ENCODE peak calls at places on chromosomes 2 and 18, in six cellular contexts. G is HepG2, N is GM12878, D is K562, C is GM12892, I is H1. V is an unnamed sample.
A peak's percentile ranks its signal among the peaks of the same experiment; 100 is the strongest.

GRCh38 chr2:179049546-179050311 is at the start of gene CCDC141:
- DNase-seq in G (peak; percentile 32), N (peak; percentile 37), D (no peak), C (no peak), I (no peak), V (no peak)

GRCh38 chr2:25521665-25522387 is 151.6 kb downstream of the DTNB start:
- DNase-seq in G (peak; percentile 72), N (peak; percentile 90), D (peak; percentile 42), C (no peak), I (no peak), V (no peak)

GRCh38 chr2:182717451-182718215 is 1.6 kb downstream of the DNAJC10 start:
- DNase-seq in G (no peak), N (no peak), D (no peak), C (peak; percentile 9), I (no peak), V (no peak)

GRCh38 chr2:17035010-17035409 is 369.4 kb upstream of the CYRIA start:
- DNase-seq in G (no peak), N (no peak), D (no peak), C (no peak), I (no peak), V (no peak)

GRCh38 chr18:48846423-48846932 is 104.3 kb downstream of the SMAD7 start:
- DNase-seq in G (no peak), N (no peak), D (no peak), C (no peak), I (no peak), V (no peak)

GRCh38 chr2:65431417-65432226 is 777 bp downstream of the SPRED2 start:
- DNase-seq in G (peak; percentile 37), N (no peak), D (peak; percentile 41), C (no peak), I (peak; percentile 65), V (no peak)

GRCh38 chr2:20595439-20596192 is 55.3 kb downstream of the HS1BP3 start:
- DNase-seq in G (peak; percentile 66), N (peak; percentile 85), D (no peak), C (peak; percentile 68), I (no peak), V (no peak)

GRCh38 chr2:30769891-30770462 is 37.3 kb downstream of the CAPN13 start:
- DNase-seq in G (no peak), N (no peak), D (no peak), C (no peak), I (peak; percentile 14), V (no peak)

GRCh38 chr18:183769-184168 is 25.4 kb downstream of the USP14 start:
- DNase-seq in G (no peak), N (no peak), D (peak; percentile 42), C (no peak), I (no peak), V (no peak)

GRCh38 chr2:201880620-201881381 is 74.5 kb downstream of the CDK15 start:
- DNase-seq in G (no peak), N (no peak), D (peak; percentile 18), C (no peak), I (no peak), V (no peak)

GRCh38 chr18:75477913-75478312 is 50.4 kb upstream of the SMIM21 start:
- DNase-seq in G (no peak), N (no peak), D (no peak), C (no peak), I (no peak), V (no peak)

GRCh38 chr2:38492042-38492615 is 110.6 kb downstream of the HNRNPLL start:
- DNase-seq in G (no peak), N (no peak), D (no peak), C (no peak), I (no peak), V (no peak)

GRCh38 chr18:28174181-28174906 is 2.6 kb downstream of the CDH2 start:
- DNase-seq in G (peak; percentile 40), N (no peak), D (no peak), C (no peak), I (no peak), V (no peak)

GRCh38 chr18:44602845-44603244 is 77.8 kb upstream of the SETBP1 start:
- DNase-seq in G (no peak), N (no peak), D (no peak), C (no peak), I (no peak), V (no peak)

GRCh38 chr18:58527116-58528010 is 101.5 kb downstream of the ALPK2 start:
- DNase-seq in G (peak; percentile 55), N (no peak), D (no peak), C (no peak), I (no peak), V (no peak)

GRCh38 chr18:76410033-76410432 is 85.0 kb downstream of the ZNF516 start:
- DNase-seq in G (no peak), N (no peak), D (no peak), C (no peak), I (no peak), V (no peak)

GRCh38 chr2:127128508-127128907 is 21.6 kb upstream of the BIN1 start:
- DNase-seq in G (no peak), N (peak; percentile 71), D (no peak), C (no peak), I (peak; percentile 61), V (peak; percentile 60)

GRCh38 chr2:204108301-204108700 is 171.7 kb downstream of the ICOS start:
- DNase-seq in G (peak; percentile 11), N (no peak), D (peak; percentile 69), C (no peak), I (no peak), V (peak; percentile 6)

GRCh38 chr2:144430722-144431163 is 89.2 kb downstream of the ZEB2 start:
- DNase-seq in G (no peak), N (peak; percentile 38), D (no peak), C (no peak), I (no peak), V (no peak)

GRCh38 chr18:10332452-10332851 is 122.0 kb upstream of the APCDD1 start:
- DNase-seq in G (no peak), N (no peak), D (no peak), C (no peak), I (no peak), V (no peak)

GRCh38 chr2:27707462-27708256 is 44.0 kb downstream of the SLC4A1AP start:
- DNase-seq in G (no peak), N (no peak), D (no peak), C (no peak), I (peak; percentile 3), V (no peak)

GRCh38 chr2:222281495-222281894 is 17.3 kb downstream of the PAX3 start:
- DNase-seq in G (no peak), N (no peak), D (no peak), C (no peak), I (no peak), V (no peak)

GRCh38 chr2:105858868-105859693 is 114.4 kb downstream of the NCK2 start:
- DNase-seq in G (no peak), N (no peak), D (no peak), C (no peak), I (peak; percentile 31), V (no peak)

GRCh38 chr18:62118324-62118723 is 68.5 kb downstream of the PIGN start:
- DNase-seq in G (no peak), N (no peak), D (no peak), C (no peak), I (no peak), V (no peak)

GRCh38 chr2:211836409-211836808 is 702.2 kb downstream of the ERBB4 start:
- DNase-seq in G (no peak), N (no peak), D (no peak), C (no peak), I (no peak), V (no peak)

GRCh38 chr18:78006805-78007204 is 757.2 kb downstream of the GALR1 start:
- DNase-seq in G (no peak), N (no peak), D (no peak), C (no peak), I (no peak), V (no peak)

GRCh38 chr2:190343170-190343499 is 254 bp upstream of the INPP1 start:
- DNase-seq in G (no peak), N (no peak), D (no peak), C (no peak), I (no peak), V (no peak)

GRCh38 chr2:20516646-20517341 is 69.9 kb downstream of the RHOB start:
- DNase-seq in G (peak; percentile 58), N (peak; percentile 70), D (no peak), C (no peak), I (no peak), V (peak; percentile 52)

GRCh38 chr18:26646897-26647296 is 98.5 kb upstream of the KCTD1 start:
- DNase-seq in G (no peak), N (no peak), D (no peak), C (no peak), I (no peak), V (no peak)

GRCh38 chr2:100845141-100845991 is 25.4 kb downstream of the NPAS2 start:
- DNase-seq in G (no peak), N (no peak), D (no peak), C (no peak), I (no peak), V (no peak)

GRCh38 chr2:100846716-100847115 is 26.8 kb downstream of the NPAS2 start:
- DNase-seq in G (no peak), N (no peak), D (no peak), C (no peak), I (no peak), V (no peak)

GRCh38 chr2:100840519-100840918 is 20.6 kb downstream of the NPAS2 start:
- DNase-seq in G (no peak), N (no peak), D (no peak), C (no peak), I (no peak), V (no peak)

GRCh38 chr2:100842241-100842922 is 22.4 kb downstream of the NPAS2 start:
- DNase-seq in G (no peak), N (no peak), D (no peak), C (no peak), I (no peak), V (no peak)

GRCh38 chr2:100844514-100844913 is 24.6 kb downstream of the NPAS2 start:
- DNase-seq in G (no peak), N (no peak), D (no peak), C (no peak), I (no peak), V (no peak)
- TF ChIP-seq POLR2A in G (no peak), N (no peak), D (no peak), C (no peak), I (no peak), V (no peak)

DNA sequence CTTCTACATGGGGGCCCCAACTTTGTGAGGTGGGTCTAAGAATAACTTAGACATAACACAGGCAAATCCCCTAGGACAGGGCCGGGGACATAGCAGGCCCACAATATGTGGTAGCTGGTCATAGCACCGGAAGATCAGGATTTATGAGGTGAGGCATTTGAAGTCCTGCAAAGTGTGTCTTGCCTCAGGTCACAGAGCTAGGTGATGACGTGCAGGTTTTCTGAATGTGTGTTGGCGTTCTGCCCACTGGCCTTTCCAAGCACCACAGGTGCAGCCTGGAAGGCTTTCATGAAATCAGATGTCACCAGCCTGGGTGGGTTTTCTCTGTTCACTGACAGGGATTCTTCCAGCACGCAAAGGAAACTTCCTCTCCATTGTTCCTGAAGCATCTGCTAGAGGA is 119.1 kb downstream of the LRATD1 start:
- DNase-seq in G (no peak), N (no peak), D (no peak), C (no peak), I (no peak), V (no peak)
- TF ChIP-seq TAF1 in G (no peak), N (no peak), D (no peak), C (no peak), I (no peak), V (no peak)

GRCh38 chr2:72292433-72292832 is 144.8 kb upstream of the CYP26B1 start:
- DNase-seq in G (no peak), N (no peak), D (no peak), C (no peak), I (no peak), V (no peak)
- TF ChIP-seq POLR2A in G (no peak), N (no peak), D (no peak), C (no peak), I (no peak), V (no peak)

GRCh38 chr2:196263181-196263747 is 91.9 kb upstream of the STK17B start:
- DNase-seq in G (no peak), N (peak; percentile 88), D (no peak), C (no peak), I (no peak), V (no peak)
- TF ChIP-seq TAF1 in G (no peak), N (no peak), D (no peak), C (no peak), I (no peak), V (no peak)